ENCODE peak calls at places on chromosomes 3 and 15, in seven cellular contexts. T, H, Q, W, N, I and M are unnamed samples.

GRCh38 chr3:187165144-187165543 is 25.8 kb upstream of the RPL39L start:
- DNase-seq in T (peak; percentile 55), H (peak; percentile 67), Q (peak; percentile 45), W (peak; percentile 81), N (peak; percentile 57), I (peak; percentile 35), M (peak; percentile 86)

GRCh38 chr3:45679805-45680204 is 9.4 kb upstream of the SACM1L start:
- DNase-seq in T (no peak), H (no peak), Q (no peak), W (peak; percentile 79), N (no peak), I (no peak), M (no peak)

GRCh38 chr3:64443553-64444331 is 218.5 kb upstream of the PRICKLE2 start:
- DNase-seq in T (peak; percentile 74), H (peak; percentile 89), Q (no peak), W (no peak), N (peak; percentile 59), I (peak; percentile 20), M (no peak)

GRCh38 chr3:122055215-122055614 is at the start of gene CD86:
- DNase-seq in T (no peak), H (peak; percentile 11), Q (no peak), W (no peak), N (no peak), I (no peak), M (no peak)

GRCh38 chr3:178558637-178559036 is 22.4 kb downstream of the KCNMB2 start:
- DNase-seq in T (no peak), H (no peak), Q (no peak), W (no peak), N (no peak), I (no peak), M (no peak)

GRCh38 chr15:50883903-50884302 is 24.6 kb upstream of the AP4E1 start:
- DNase-seq in T (peak; percentile 46), H (peak; percentile 50), Q (no peak), W (no peak), N (peak; percentile 69), I (no peak), M (no peak)

GRCh38 chr3:120506828-120507774 is 56.3 kb upstream of the FSTL1 start:
- DNase-seq in T (peak; percentile 60), H (peak; percentile 77), Q (peak; percentile 13), W (peak; percentile 68), N (peak; percentile 53), I (peak; percentile 64), M (peak; percentile 36)

GRCh38 chr15:70584838-70585706 is 178.3 kb downstream of the UACA start:
- DNase-seq in T (peak; percentile 24), H (no peak), Q (peak; percentile 38), W (peak; percentile 94), N (peak; percentile 73), I (no peak), M (no peak)

GRCh38 chr15:28881170-28881569 is 4.6 kb upstream of the APBA2 start:
- DNase-seq in T (peak; percentile 46), H (no peak), Q (no peak), W (no peak), N (peak; percentile 27), I (no peak), M (no peak)

DNA sequence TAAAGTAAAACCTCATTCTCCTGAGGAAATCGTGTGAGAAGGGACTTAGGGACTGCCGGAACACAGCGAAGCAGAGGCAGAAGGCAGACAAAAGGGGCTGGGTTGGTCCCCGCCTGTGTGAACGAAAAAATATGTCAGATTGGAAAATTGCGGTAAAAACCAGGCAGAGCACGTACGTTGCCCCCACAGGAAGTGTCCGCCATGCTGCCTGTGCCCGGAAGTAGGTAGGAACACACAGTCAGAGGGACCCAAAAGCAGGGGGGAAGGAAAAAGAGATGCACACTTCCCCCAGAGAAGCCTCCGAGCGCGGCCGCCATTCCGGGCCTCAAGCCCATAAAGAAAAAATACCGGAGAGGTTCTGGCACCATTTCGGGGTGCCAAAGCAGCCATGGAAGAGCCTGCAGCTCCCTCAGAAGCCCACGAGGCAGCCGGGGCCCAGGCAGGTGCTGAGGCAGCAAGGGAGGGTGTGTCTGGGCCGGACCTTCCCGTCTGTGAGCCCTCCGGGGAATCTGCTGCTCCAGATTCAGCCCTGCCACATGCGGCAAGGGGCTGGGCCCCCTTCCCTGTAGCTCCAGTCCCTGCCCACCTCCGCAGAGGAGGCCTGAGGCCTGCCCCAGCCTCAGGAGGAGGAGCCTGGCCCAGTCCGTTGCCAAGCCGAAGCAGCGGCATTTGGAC is at the start of gene MKRN3:
- DNase-seq in T (peak; percentile 7), H (peak; percentile 51), Q (peak; percentile 87), W (no peak), N (peak; percentile 90), I (no peak), M (no peak)
- H3K9ac ChIP-seq in T (no peak within 1 kb of the TSS), H (peak within 1 kb of the TSS; percentile 75), Q (peak within 1 kb of the TSS; percentile 98), W (no peak within 1 kb of the TSS), N (no peak within 1 kb of the TSS), I (no peak within 1 kb of the TSS), M (no peak within 1 kb of the TSS)

DNA sequence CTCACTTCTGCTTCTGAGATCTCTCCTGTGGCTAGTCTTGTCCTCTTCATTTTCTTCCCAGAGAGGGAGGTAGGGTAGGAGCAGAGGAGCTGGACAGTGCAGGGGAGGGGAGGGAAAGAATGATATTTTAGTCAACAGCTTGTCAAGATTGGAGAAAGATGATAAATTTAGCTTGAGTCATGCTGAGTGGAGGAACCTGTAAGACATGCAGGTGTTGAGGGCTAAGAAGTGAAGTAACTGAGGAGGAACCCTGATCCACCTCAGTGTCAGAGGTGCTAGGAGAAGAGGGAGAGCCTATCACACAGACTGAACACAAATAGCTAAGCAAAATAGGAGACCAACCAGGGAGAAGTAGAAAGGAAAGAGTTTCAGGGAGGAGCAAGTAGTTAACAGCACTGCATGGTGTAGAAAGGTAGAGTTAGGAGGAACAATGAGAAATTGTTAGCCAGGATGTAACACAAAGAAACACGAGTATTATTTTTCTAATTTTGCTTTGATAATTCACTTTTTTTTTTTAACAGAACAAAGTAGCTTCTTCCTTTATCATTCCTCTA is 108.2 kb upstream of the CHRM5 start:
- DNase-seq in T (no peak), H (no peak), Q (no peak), W (no peak), N (no peak), I (no peak), M (no peak)
- H3K9ac ChIP-seq in T (no peak overlapping the region), H (no peak overlapping the region), Q (no peak overlapping the region), W (no peak overlapping the region), N (no peak overlapping the region), I (no peak overlapping the region), M (no peak overlapping the region)

GRCh38 chr3:192917258-192917507 is 473 bp downstream of the MB21D2 start:
- DNase-seq in T (no peak), H (no peak), Q (no peak), W (no peak), N (no peak), I (no peak), M (no peak)
- H3K9ac ChIP-seq in T (peak overlapping the region; percentile 92), H (peak overlapping the region; percentile 91), Q (peak overlapping the region; percentile 71), W (peak overlapping the region; percentile 74), N (peak overlapping the region; percentile 88), I (peak overlapping the region; percentile 70), M (peak overlapping the region; percentile 87)

GRCh38 chr3:177154733-177155132 is 42.5 kb downstream of the TBL1XR1 start:
- DNase-seq in T (no peak), H (no peak), Q (no peak), W (no peak), N (no peak), I (no peak), M (no peak)

GRCh38 chr3:177147790-177148189 is 49.5 kb downstream of the TBL1XR1 start:
- DNase-seq in T (no peak), H (no peak), Q (no peak), W (no peak), N (no peak), I (no peak), M (no peak)

GRCh38 chr3:177150970-177151627 is 46.2 kb downstream of the TBL1XR1 start:
- DNase-seq in T (peak; percentile 93), H (peak; percentile 90), Q (peak; percentile 39), W (no peak), N (peak; percentile 93), I (no peak), M (no peak)

GRCh38 chr3:177146646-177147045 is 50.6 kb downstream of the TBL1XR1 start:
- DNase-seq in T (peak; percentile 39), H (peak; percentile 70), Q (no peak), W (no peak), N (peak; percentile 47), I (no peak), M (no peak)

GRCh38 chr3:177150218-177150916 is 46.9 kb downstream of the TBL1XR1 start:
- DNase-seq in T (no peak), H (peak; percentile 20), Q (no peak), W (no peak), N (peak; percentile 47), I (no peak), M (no peak)
- H3K9ac ChIP-seq in T (no peak overlapping the region), H (no peak overlapping the region), Q (peak overlapping the region; percentile 22), W (no peak overlapping the region), N (no peak overlapping the region), I (no peak overlapping the region), M (no peak overlapping the region)

DNA sequence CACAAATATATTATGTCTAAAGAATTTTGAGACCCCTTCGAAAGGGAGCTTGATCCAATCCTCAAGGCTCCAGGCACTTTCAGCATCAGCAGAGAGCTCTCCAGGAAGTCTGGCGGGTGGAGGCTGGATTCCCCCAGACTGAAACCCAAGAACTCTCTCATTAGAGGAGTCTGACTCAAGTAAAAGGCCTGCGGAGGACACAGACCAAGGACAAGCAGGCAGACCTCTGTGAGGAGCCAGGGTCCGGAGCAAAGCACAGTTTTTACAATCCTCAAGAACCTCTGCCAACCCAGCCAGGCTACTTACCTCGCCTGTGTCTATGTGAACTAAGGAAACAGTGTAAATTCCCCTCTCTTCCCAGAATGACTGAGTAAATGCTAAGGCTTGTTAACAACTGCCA is 86.2 kb downstream of the FBN1 start:
- DNase-seq in T (peak; percentile 87), H (peak; percentile 91), Q (no peak), W (peak; percentile 59), N (peak; percentile 93), I (no peak), M (no peak)
- H3K9ac ChIP-seq in T (peak overlapping the region; percentile 37), H (peak overlapping the region; percentile 71), Q (no peak overlapping the region), W (no peak overlapping the region), N (peak overlapping the region; percentile 16), I (no peak overlapping the region), M (peak overlapping the region; percentile 32)

GRCh38 chr3:126665221-126665936 is 10.5 kb upstream of the TXNRD3 start:
- DNase-seq in T (no peak), H (no peak), Q (no peak), W (no peak), N (no peak), I (no peak), M (no peak)
- H3K9ac ChIP-seq in T (no peak overlapping the region), H (no peak overlapping the region), Q (no peak overlapping the region), W (no peak overlapping the region), N (no peak overlapping the region), I (no peak overlapping the region), M (no peak overlapping the region)

GRCh38 chr3:128112406-128112968 is 11.1 kb downstream of the RUVBL1 start:
- DNase-seq in T (peak; percentile 90), H (peak; percentile 94), Q (peak; percentile 43), W (no peak), N (peak; percentile 89), I (no peak), M (no peak)
- H3K9ac ChIP-seq in T (no peak overlapping the region), H (no peak overlapping the region), Q (peak overlapping the region; percentile 22), W (no peak overlapping the region), N (no peak overlapping the region), I (no peak overlapping the region), M (no peak overlapping the region)